ENCODE peak calls at places on chromosomes 2 and 18, in eight cellular contexts. B is Calu3, S is IMR-90, V is AG10803, T is neural crest cell, A is endothelial cell, D is nephron progenitor cell, J is K562. H is an unnamed sample.

GRCh38 chr2:143476421-143477084 is 347.3 kb downstream of the ARHGAP15 start:
- DNase-seq in B (no peak), S (peak; percentile 79), V (no peak), T (no peak), A (no peak), D (no peak), J (no peak), H (no peak)

GRCh38 chr2:86703704-86704370 is 16.3 kb upstream of the RMND5A start:
- DNase-seq in B (peak; percentile 77), S (no peak), V (peak; percentile 77), T (no peak), A (no peak), D (peak; percentile 6), J (peak; percentile 38), H (no peak)

GRCh38 chr2:190578158-190579057 is 43.9 kb upstream of the NEMP2 start:
- DNase-seq in B (peak; percentile 39), S (no peak), V (peak; percentile 54), T (no peak), A (no peak), D (no peak), J (peak; percentile 60), H (no peak)

GRCh38 chr2:44267269-44268258 is 7.7 kb upstream of the SLC3A1 start:
- DNase-seq in B (no peak), S (no peak), V (peak; percentile 77), T (no peak), A (no peak), D (no peak), J (no peak), H (no peak)

GRCh38 chr2:241850544-241851324 is 8.0 kb downstream of the PDCD1 start:
- DNase-seq in B (no peak), S (no peak), V (no peak), T (no peak), A (no peak), D (no peak), J (no peak), H (no peak)

GRCh38 chr2:37711308-37711731 is 39.9 kb upstream of the CDC42EP3 start:
- DNase-seq in B (peak; percentile 62), S (peak; percentile 91), V (peak; percentile 98), T (no peak), A (peak; percentile 8), D (no peak), J (peak; percentile 18), H (no peak)

GRCh38 chr18:3451989-3452749 is 2.2 kb downstream of the TGIF1 start:
- DNase-seq in B (peak; percentile 53), S (peak; percentile 69), V (peak; percentile 81), T (peak; percentile 31), A (peak; percentile 41), D (peak; percentile 53), J (peak; percentile 80), H (no peak)

GRCh38 chr2:78992451-78992806 is 33.1 kb upstream of the REG3G start:
- DNase-seq in B (no peak), S (no peak), V (no peak), T (peak; percentile 26), A (peak; percentile 48), D (peak; percentile 53), J (peak; percentile 10), H (no peak)

GRCh38 chr2:240820607-240821428 is 799 bp upstream of the KIF1A start:
- DNase-seq in B (peak; percentile 65), S (no peak), V (no peak), T (peak; percentile 43), A (peak; percentile 51), D (peak; percentile 43), J (no peak), H (no peak)

GRCh38 chr2:208265807-208266640 is at the start of gene PIKFYVE:
- DNase-seq in B (peak; percentile 92), S (peak; percentile 98), V (peak; percentile 98), T (peak; percentile 87), A (peak; percentile 89), D (peak; percentile 94), J (peak; percentile 96), H (peak; percentile 90)
- TF ChIP-seq CTCF in B (no peak), S (no peak), V (no peak), T (no peak), A (no peak), D (no peak), J (no peak), H (no peak)

DNA sequence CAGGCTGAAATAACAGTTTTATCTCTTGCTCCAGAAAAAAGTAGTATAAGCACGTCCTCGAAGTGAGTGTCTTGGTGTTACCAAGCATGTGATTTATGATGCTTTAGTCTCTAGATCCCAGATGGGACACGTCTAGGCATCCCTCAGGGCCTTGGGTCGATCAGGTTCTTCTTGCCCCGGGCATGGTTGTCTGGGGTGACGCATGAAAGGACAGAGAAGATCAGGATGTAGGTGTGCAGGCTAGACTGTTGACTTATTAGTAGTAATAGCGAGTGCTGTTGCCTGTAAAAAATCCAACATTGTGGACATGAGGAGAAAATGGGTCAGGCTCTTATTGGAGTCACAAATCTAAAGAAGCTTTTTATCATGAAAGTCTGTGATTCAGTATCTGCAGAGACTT is 94.0 kb upstream of the NFU1 start:
- DNase-seq in B (no peak), S (no peak), V (no peak), T (no peak), A (no peak), D (no peak), J (no peak), H (no peak)
- TF ChIP-seq CTCF in B (no peak), S (no peak), V (no peak), T (no peak), A (no peak), D (no peak), J (no peak), H (no peak)

GRCh38 chr2:75424936-75425619 is 135.7 kb downstream of the EVA1A start:
- DNase-seq in B (no peak), S (peak; percentile 18), V (peak; percentile 57), T (no peak), A (no peak), D (no peak), J (peak; percentile 1), H (no peak)
- TF ChIP-seq CTCF in B (no peak), S (no peak), V (peak; percentile 18), T (no peak), A (no peak), D (peak; percentile 7), J (no peak), H (no peak)

GRCh38 chr2:146898083-146898482 is 946.7 kb upstream of the ACVR2A start:
- DNase-seq in B (no peak), S (no peak), V (no peak), T (no peak), A (no peak), D (no peak), J (no peak), H (no peak)
- TF ChIP-seq CTCF in B (no peak), S (no peak), V (no peak), T (no peak), A (no peak), D (no peak), J (no peak), H (no peak)

DNA sequence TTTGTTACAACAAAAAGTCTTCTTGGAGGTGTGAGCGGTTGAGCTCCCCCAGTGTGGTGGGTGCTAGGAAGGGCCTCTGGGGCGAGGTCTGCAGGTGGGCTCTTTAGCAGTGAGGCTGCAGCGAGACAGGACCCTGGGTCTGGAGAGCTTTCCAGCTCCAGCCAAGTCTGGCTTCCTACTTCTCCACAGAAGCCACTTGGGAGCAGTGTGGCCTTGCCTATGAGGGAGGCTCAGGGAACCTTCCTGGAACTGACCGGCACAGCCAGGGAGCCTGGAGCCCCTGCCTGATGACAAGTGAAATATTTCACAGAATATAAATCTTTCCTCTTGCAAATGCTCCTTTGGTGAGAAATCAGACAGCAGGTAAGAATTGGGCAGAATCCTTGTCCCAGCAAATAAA is 289.6 kb upstream of the SPRED2 start:
- DNase-seq in B (peak; percentile 26), S (peak; percentile 10), V (peak; percentile 20), T (peak; percentile 42), A (peak; percentile 63), D (peak; percentile 63), J (peak; percentile 62), H (no peak)
- TF ChIP-seq CTCF in B (no peak), S (peak; percentile 29), V (peak; percentile 24), T (peak; percentile 69), A (no peak), D (peak; percentile 54), J (peak; percentile 52), H (no peak)

GRCh38 chr2:207131634-207132418 is 33.9 kb downstream of the KLF7 start:
- DNase-seq in B (no peak), S (no peak), V (no peak), T (no peak), A (no peak), D (no peak), J (no peak), H (no peak)
- TF ChIP-seq CTCF in B (no peak), S (no peak), V (no peak), T (no peak), A (no peak), D (no peak), J (no peak), H (no peak)

GRCh38 chr2:162890690-162891311 is 52.2 kb upstream of the KCNH7 start:
- DNase-seq in B (peak; percentile 61), S (peak; percentile 40), V (peak; percentile 56), T (peak; percentile 29), A (peak; percentile 30), D (peak; percentile 31), J (peak; percentile 44), H (no peak)
- TF ChIP-seq CTCF in B (peak; percentile 52), S (peak; percentile 75), V (peak; percentile 77), T (peak; percentile 86), A (peak; percentile 83), D (peak; percentile 80), J (peak; percentile 27), H (peak; percentile 74)